ENCODE peak calls at places on chromosome 5, in seven cellular contexts. F, Q, O, K, B, A and W are unnamed samples.

GRCh38 chr5:39376293-39376714 is 12.0 kb upstream of the C9 start:
- DNase-seq in F (peak; percentile 50), Q (peak; percentile 63), O (peak; percentile 88), K (peak; percentile 52), B (peak; percentile 65), A (no peak), W (no peak)

GRCh38 chr5:131988601-131989000 is 22.9 kb downstream of the ACSL6 start:
- DNase-seq in F (no peak), Q (no peak), O (no peak), K (no peak), B (no peak), A (peak; percentile 23), W (no peak)

GRCh38 chr5:77638763-77639451 is 394 bp upstream of the OTP start:
- DNase-seq in F (no peak), Q (no peak), O (peak; percentile 96), K (no peak), B (no peak), A (no peak), W (no peak)

GRCh38 chr5:146945722-146946121 is 67.2 kb upstream of the PPP2R2B start:
- DNase-seq in F (no peak), Q (no peak), O (no peak), K (no peak), B (no peak), A (no peak), W (no peak)

GRCh38 chr5:149956685-149957084 is 3.9 kb upstream of the SLC26A2 start:
- DNase-seq in F (no peak), Q (no peak), O (no peak), K (no peak), B (no peak), A (no peak), W (no peak)

GRCh38 chr5:16791036-16791705 is 144.9 kb downstream of the MYO10 start:
- DNase-seq in F (peak; percentile 37), Q (peak; percentile 48), O (peak; percentile 70), K (no peak), B (peak; percentile 57), A (no peak), W (no peak)

GRCh38 chr5:179160584-179160983 is 100.4 kb downstream of the ZNF354C start:
- DNase-seq in F (no peak), Q (no peak), O (no peak), K (no peak), B (no peak), A (no peak), W (no peak)

GRCh38 chr5:141100243-141100805 is at the start of gene PCDHB3:
- DNase-seq in F (peak; percentile 1), Q (no peak), O (peak; percentile 96), K (no peak), B (no peak), A (no peak), W (no peak)

GRCh38 chr5:96143450-96143849 is 181.8 kb upstream of the ELL2 start:
- DNase-seq in F (no peak), Q (peak; percentile 66), O (no peak), K (no peak), B (peak; percentile 31), A (no peak), W (no peak)

GRCh38 chr5:74576941-74577456 is 63.5 kb downstream of the ENC1 start:
- DNase-seq in F (peak; percentile 34), Q (peak; percentile 68), O (no peak), K (no peak), B (peak; percentile 44), A (peak; percentile 56), W (peak; percentile 44)

GRCh38 chr5:148972958-148973357 is 89.9 kb downstream of the SH3TC2 start:
- DNase-seq in F (no peak), Q (peak; percentile 95), O (no peak), K (no peak), B (no peak), A (no peak), W (no peak)

GRCh38 chr5:129852747-129853352 is 51.4 kb upstream of the CHSY3 start:
- DNase-seq in F (peak; percentile 57), Q (no peak), O (peak; percentile 90), K (peak; percentile 85), B (peak; percentile 76), A (peak; percentile 73), W (peak; percentile 12)

GRCh38 chr5:117220730-117221129 is 646.1 kb upstream of the SEMA6A start:
- DNase-seq in F (no peak), Q (no peak), O (no peak), K (no peak), B (no peak), A (no peak), W (peak; percentile 12)

GRCh38 chr5:2038337-2039179 is 155.8 kb upstream of the IRX4 start:
- DNase-seq in F (peak; percentile 64), Q (no peak), O (peak; percentile 95), K (peak; percentile 76), B (peak; percentile 25), A (peak; percentile 59), W (no peak)

GRCh38 chr5:167953151-167953788 is 338.2 kb upstream of the WWC1 start:
- DNase-seq in F (no peak), Q (peak; percentile 76), O (no peak), K (no peak), B (no peak), A (no peak), W (no peak)

GRCh38 chr5:159805021-159805420 is 111.3 kb upstream of the ADRA1B start:
- DNase-seq in F (no peak), Q (no peak), O (no peak), K (no peak), B (peak; percentile 27), A (no peak), W (no peak)

GRCh38 chr5:15951550-15951949 is 228.0 kb downstream of the MARCHF11 start:
- DNase-seq in F (no peak), Q (no peak), O (no peak), K (no peak), B (no peak), A (no peak), W (no peak)

GRCh38 chr5:172380992-172381643 is 73.2 kb downstream of the SH3PXD2B start:
- DNase-seq in F (no peak), Q (no peak), O (no peak), K (no peak), B (no peak), A (no peak), W (no peak)

GRCh38 chr5:6520201-6520600 is 71.5 kb downstream of the UBE2QL1 start:
- DNase-seq in F (no peak), Q (no peak), O (no peak), K (no peak), B (no peak), A (no peak), W (no peak)

GRCh38 chr5:35342664-35343063 is 112.4 kb upstream of the PRLR start:
- DNase-seq in F (no peak), Q (peak; percentile 28), O (no peak), K (no peak), B (no peak), A (no peak), W (no peak)

GRCh38 chr5:180171568-180172094 is 37.4 kb downstream of the RASGEF1C start:
- DNase-seq in F (no peak), Q (no peak), O (no peak), K (no peak), B (no peak), A (no peak), W (no peak)

GRCh38 chr5:146051678-146052077 is 53.7 kb downstream of the PLAC8L1 start:
- DNase-seq in F (no peak), Q (no peak), O (no peak), K (no peak), B (no peak), A (no peak), W (no peak)

GRCh38 chr5:68444833-68445232 is 229.3 kb downstream of the PIK3R1 start:
- DNase-seq in F (no peak), Q (no peak), O (no peak), K (no peak), B (no peak), A (no peak), W (no peak)

DNA sequence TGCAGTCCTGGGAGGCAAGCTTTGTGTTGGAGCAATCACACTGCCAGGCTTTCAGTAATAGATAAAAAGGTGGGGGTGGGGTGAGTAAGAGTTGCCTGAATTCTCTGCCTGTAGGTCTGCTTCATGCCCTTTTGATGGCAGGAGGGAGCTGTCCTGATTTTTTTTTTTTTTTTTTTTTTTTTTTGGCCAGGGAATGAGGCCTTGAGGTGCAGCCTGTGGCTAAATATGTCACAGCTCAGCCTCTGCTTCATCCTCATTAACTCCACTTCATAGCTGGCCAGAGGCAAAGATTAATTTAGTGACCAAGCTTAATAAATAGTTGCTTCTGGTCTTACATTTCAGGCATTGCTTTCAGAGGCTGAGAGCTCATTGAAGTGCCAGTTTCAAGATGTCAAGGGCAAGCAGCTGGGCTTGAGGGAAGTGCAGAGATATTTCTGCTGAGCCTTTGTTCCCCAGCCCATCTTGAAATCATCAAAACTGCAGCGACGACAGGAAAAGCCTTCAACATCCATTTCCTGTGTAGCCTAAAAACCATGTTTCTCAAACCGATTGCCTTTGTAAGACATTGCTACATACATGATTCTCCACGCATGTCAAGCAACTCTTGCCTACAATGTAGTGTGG is 134.7 kb downstream of the MACIR start:
- DNase-seq in F (no peak), Q (no peak), O (peak; percentile 75), K (no peak), B (no peak), A (no peak), W (no peak)
- TF ChIP-seq CTCF in F (no peak), Q (no peak), O (peak; percentile 34), K (no peak), B (no peak), A (no peak), W (no peak)

GRCh38 chr5:66621146-66621545 is 25.0 kb downstream of the MAST4 start:
- DNase-seq in F (no peak), Q (no peak), O (peak; percentile 15), K (no peak), B (no peak), A (no peak), W (no peak)
- H3K36me3 ChIP-seq in F (peaks cover 3% of the 10 kb centered on the region), Q (no peaks in the 10 kb centered on the region), O (no peaks in the 10 kb centered on the region), K (no peaks in the 10 kb centered on the region), B (no peaks in the 10 kb centered on the region), A (no peaks in the 10 kb centered on the region), W (no peaks in the 10 kb centered on the region)

GRCh38 chr5:138466900-138467710 is 1.8 kb downstream of the EGR1 start:
- DNase-seq in F (no peak), Q (peak; percentile 31), O (no peak), K (no peak), B (no peak), A (no peak), W (no peak)
- H3K4me3 ChIP-seq in F (no peak overlapping the region), Q (no peak overlapping the region), O (peak overlapping the region; percentile 94), K (no peak overlapping the region), B (peak overlapping the region; percentile 81), A (peak overlapping the region; percentile 89), W (peak overlapping the region; percentile 73)

DNA sequence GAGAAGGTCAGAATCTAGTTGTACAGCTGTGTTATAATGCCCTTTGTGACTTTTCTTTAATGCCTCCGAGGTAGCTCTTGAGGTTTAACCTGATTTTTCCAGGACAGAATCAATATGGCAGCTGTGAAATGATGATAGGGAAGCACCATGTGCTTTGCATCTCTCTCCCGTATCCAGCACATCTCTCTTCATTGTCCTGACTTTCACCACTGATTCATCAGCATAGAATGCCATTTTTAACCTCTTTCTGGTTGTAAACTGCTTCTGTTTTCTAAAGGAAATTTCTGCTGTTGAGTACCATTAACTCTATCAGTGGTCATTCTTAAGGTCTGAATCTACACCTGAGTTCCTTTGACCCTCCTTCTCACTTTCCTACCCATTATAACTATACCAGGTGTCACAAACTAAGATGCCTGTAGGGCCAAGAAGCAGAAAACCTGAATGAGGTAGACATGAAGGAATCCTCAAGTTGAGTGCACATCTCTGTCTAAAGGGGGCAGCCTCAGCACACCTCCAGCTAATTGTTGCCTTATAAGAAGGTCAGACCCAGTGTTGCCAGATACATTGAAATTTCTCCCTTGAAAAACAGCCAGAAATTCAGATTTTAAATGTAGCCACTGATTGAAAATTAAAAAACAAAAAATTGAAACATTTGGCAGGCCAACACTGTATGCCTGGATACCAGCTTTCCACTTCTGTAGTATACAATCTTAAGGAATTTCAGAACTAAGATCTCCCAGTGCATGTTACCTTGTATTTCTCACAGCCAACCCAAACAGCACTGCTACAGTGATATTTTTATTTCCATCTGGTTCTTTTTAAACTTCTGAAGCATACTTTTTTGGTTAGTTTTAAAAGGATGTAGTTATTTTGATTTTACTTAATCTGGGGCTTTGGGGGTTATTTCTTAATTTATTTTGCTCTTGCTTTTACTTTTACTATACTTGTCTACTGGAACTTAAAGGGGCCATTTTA is 35.8 kb upstream of the TLX3 start:
- DNase-seq in F (peak; percentile 4), Q (no peak), O (peak; percentile 82), K (peak; percentile 30), B (no peak), A (no peak), W (peak; percentile 21)
- TF ChIP-seq CTCF in F (peak; percentile 66), Q (peak; percentile 48), O (peak; percentile 75), K (peak; percentile 60), B (no peak), A (no peak), W (peak; percentile 69)